ENCODE peak calls at places on chromosomes 1 and 21, in six cellular contexts. W is T-helper 1 cell; P is fibroblast of mammary gland; K is activated CD4-positive, alpha-beta T cell treated with anti-CD3 and anti-CD28 coated beads, Interleukin-2, amount 50 U/mL, for 1 hour; S is HT-29; X is NCI-H345. G is an unnamed sample.

GRCh38 chr1:246142320-246142893 is 364.7 kb downstream of the SMYD3 start:
- DNase-seq in W (no peak), P (peak; percentile 99), K (no peak), S (no peak), X (no peak), G (no peak)

GRCh38 chr21:46017148-46017547 is 35.6 kb downstream of the COL6A1 start:
- DNase-seq in W (no peak), P (no peak), K (no peak), S (no peak), X (no peak), G (no peak)

GRCh38 chr1:153961421-153961820 is 1.9 kb downstream of the SLC39A1 start:
- DNase-seq in W (no peak), P (no peak), K (no peak), S (no peak), X (no peak), G (no peak)

GRCh38 chr1:229582011-229582694 is 23.6 kb upstream of the ABCB10 start:
- DNase-seq in W (no peak), P (peak; percentile 71), K (no peak), S (no peak), X (no peak), G (peak; percentile 50)

GRCh38 chr1:44842763-44843655 is at the start of gene PTCH2:
- DNase-seq in W (no peak), P (peak; percentile 42), K (no peak), S (no peak), X (peak; percentile 65), G (peak; percentile 55)

GRCh38 chr1:36572142-36572715 is 89.5 kb upstream of the CSF3R start:
- DNase-seq in W (no peak), P (no peak), K (no peak), S (no peak), X (no peak), G (no peak)

GRCh38 chr1:1059494-1060280 is 14.4 kb downstream of the RNF223 start:
- DNase-seq in W (peak; percentile 77), P (peak; percentile 53), K (peak; percentile 90), S (peak; percentile 83), X (peak; percentile 88), G (peak; percentile 66)

GRCh38 chr1:208137144-208137682 is 107.0 kb downstream of the PLXNA2 start:
- DNase-seq in W (no peak), P (peak; percentile 67), K (no peak), S (no peak), X (no peak), G (no peak)

G was measured in HepG2.